ENCODE peak calls at places on chromosomes 7 and 10, in five cellular contexts. R is BJ, Q is suprapubic skin, V is glutamatergic neuron, H is WERI-Rb-1. K is an unnamed sample.

GRCh38 chr10:103921750-103922195 is 3.8 kb upstream of the STN1 start:
- DNase-seq in R (no peak), Q (no peak), V (no peak), H (peak), K (no peak)

GRCh38 chr7:79420464-79420863 is 33.0 kb downstream of the MAGI2 start:
- DNase-seq in R (peak), Q (no peak), V (no peak), H (no peak), K (no peak)

GRCh38 chr7:44183386-44183785 is 5.9 kb downstream of the GCK start:
- DNase-seq in R (no peak), Q (no peak), V (no peak), H (no peak), K (no peak)

GRCh38 chr10:24133839-24134238 is 75.1 kb upstream of the KIAA1217 start:
- DNase-seq in R (no peak), Q (no peak), V (no peak), H (no peak), K (no peak)

GRCh38 chr10:96488161-96488935 is 25.4 kb downstream of the TLL2 start:
- DNase-seq in R (no peak), Q (no peak), V (no peak), H (no peak), K (no peak)

GRCh38 chr10:17100586-17100985 is 29.0 kb downstream of the CUBN start:
- DNase-seq in R (no peak), Q (no peak), V (no peak), H (no peak), K (no peak)

GRCh38 chr7:132270517-132270916 is 305.8 kb downstream of the PLXNA4 start:
- DNase-seq in R (no peak), Q (no peak), V (no peak), H (no peak), K (no peak)

GRCh38 chr7:108301387-108301786 is 154.8 kb downstream of the NRCAM start:
- DNase-seq in R (no peak), Q (no peak), V (no peak), H (no peak), K (no peak)

GRCh38 chr10:43199684-43200537 is 61.7 kb downstream of the CSGALNACT2 start:
- DNase-seq in R (no peak), Q (no peak), V (no peak), H (no peak), K (peak)

GRCh38 chr7:134787064-134787463 is 7.6 kb downstream of the CALD1 start:
- DNase-seq in R (no peak), Q (no peak), V (no peak), H (no peak), K (no peak)

GRCh38 chr7:105011771-105012502 is 2.1 kb upstream of the KMT2E start:
- DNase-seq in R (no peak), Q (no peak), V (no peak), H (no peak), K (no peak)

GRCh38 chr7:93890041-93890463 is 501 bp downstream of the TFPI2 start:
- DNase-seq in R (no peak), Q (peak), V (peak), H (peak), K (no peak)

GRCh38 chr7:127907638-127908040 is 123.6 kb downstream of the LRRC4 start:
- DNase-seq in R (no peak), Q (no peak), V (no peak), H (no peak), K (no peak)

GRCh38 chr7:42253316-42253715 is 16.3 kb upstream of the GLI3 start:
- DNase-seq in R (no peak), Q (no peak), V (no peak), H (no peak), K (no peak)